ENCODE peak calls at places on chromosomes 16 and 17, in seven cellular contexts. C is AG09309; I is A549; J is activated CD4-positive, alpha-beta T cell treated with anti-CD3 and anti-CD28 coated beads, Interleukin-2, amount 10 ng/mL, durations not matched to agents 7 days and 5 days; B is stimulated activated CD8-positive, alpha-beta memory T cell treated with anti-CD3 and anti-CD28 coated beads, Interleukin-15, amount 100 ng/mL, for 24 hours; Q is GM20000; N is lower lobe of right lung. G is an unnamed sample.

GRCh38 chr17:79942011-79942405 is 93.7 kb downstream of the TBC1D16 start:
- DNase-seq in J (no peak), Q (no peak), B (no peak), N (peak; percentile 37), I (no peak), C (no peak), G (peak; percentile 74)

GRCh38 chr16:85323230-85323960 is 211.1 kb upstream of the CIBAR2 start:
- DNase-seq in Q (no peak), I (no peak), C (no peak), B (no peak), J (no peak), N (no peak), G (no peak)

GRCh38 chr17:65261682-65262636 is 124.8 kb downstream of the RGS9 start:
- DNase-seq in C (no peak), B (no peak), I (no peak), N (no peak), Q (no peak), J (no peak), G (no peak)

GRCh38 chr17:42894283-42895184 is 6.1 kb upstream of the G6PC1 start:
- DNase-seq in N (no peak), C (no peak), J (no peak), B (no peak), Q (no peak), I (no peak), G (peak; percentile 18)

GRCh38 chr16:54897930-54898329 is 32.7 kb upstream of the IRX5 start:
- DNase-seq in B (no peak), Q (no peak), C (no peak), N (no peak), I (no peak), J (no peak), G (no peak)

GRCh38 chr17:39096435-39097158 is 54.8 kb downstream of the PLXDC1 start:
- DNase-seq in C (no peak), Q (peak; percentile 23), J (peak; percentile 72), N (no peak), I (no peak), B (no peak), G (no peak)

GRCh38 chr17:7431231-7431630 is 2.6 kb downstream of the SPEM3 start:
- DNase-seq in I (no peak), Q (no peak), N (no peak), C (no peak), B (no peak), J (no peak), G (no peak)

GRCh38 chr16:31472559-31473203 is 729 bp downstream of the TGFB1I1 start:
- DNase-seq in N (peak; percentile 91), I (peak; percentile 93), Q (peak; percentile 67), C (peak; percentile 70), J (peak; percentile 20), B (no peak), G (peak; percentile 97)

GRCh38 chr16:72349719-72350118 is 177.8 kb upstream of the PMFBP1 start:
- DNase-seq in C (no peak), I (no peak), J (no peak), B (no peak), Q (no peak), N (no peak), G (no peak)

GRCh38 chr17:57674894-57675293 is 70.2 kb downstream of the CCDC182 start:
- DNase-seq in N (no peak), Q (no peak), J (no peak), B (no peak), I (no peak), C (no peak), G (no peak)

GRCh38 chr17:54967621-54968258 is 714 bp downstream of the COX11 start:
- DNase-seq in C (no peak), Q (peak; percentile 32), B (no peak), J (no peak), I (peak; percentile 45), N (no peak), G (no peak)

GRCh38 chr17:12691173-12691572 is 25.5 kb downstream of the MYOCD start:
- DNase-seq in I (no peak), C (peak; percentile 32), Q (no peak), B (no peak), N (no peak), J (no peak), G (no peak)

GRCh38 chr16:12087901-12088364 is 111.4 kb downstream of the SNX29 start:
- DNase-seq in C (no peak), J (no peak), B (no peak), N (peak; percentile 65), I (no peak), Q (peak; percentile 31), G (peak; percentile 70)

GRCh38 chr16:58116046-58116445 is 13.1 kb downstream of the CFAP20 start:
- DNase-seq in C (no peak), I (no peak), Q (no peak), J (no peak), B (no peak), N (no peak), G (no peak)

GRCh38 chr17:61997649-61998048 is 67.4 kb downstream of the MED13 start:
- DNase-seq in J (no peak), I (no peak), B (no peak), Q (no peak), C (peak; percentile 43), N (no peak), G (no peak)

GRCh38 chr17:47729486-47729885 is 3.5 kb upstream of the TBX21 start:
- DNase-seq in N (peak; percentile 20), B (no peak), Q (no peak), I (no peak), J (no peak), C (no peak), G (peak; percentile 20)

GRCh38 chr16:53304334-53304733 is 129.9 kb upstream of the RBL2 start:
- DNase-seq in N (no peak), I (no peak), J (no peak), Q (no peak), B (no peak), C (no peak), G (no peak)